ENCODE peak calls at places on chromosomes 2 and 18, in ten cellular contexts. P, Y, L, Z, K, I, C, N, T and S are unnamed samples.
A peak's percentile ranks its signal among the peaks of the same experiment; 100 is the strongest.

GRCh38 chr2:80326214-80326613 is 21.7 kb upstream of the LRRTM1 start:
- DNase-seq in P (no peak), Y (no peak), L (no peak), Z (no peak), K (no peak), I (no peak), C (peak; percentile 2), N (peak; percentile 47), T (no peak), S (no peak)

GRCh38 chr18:55593888-55594287 is 5.9 kb upstream of the TCF4 start:
- DNase-seq in P (no peak), Y (no peak), L (no peak), Z (no peak), K (no peak), I (no peak), C (no peak), N (peak; percentile 38), T (no peak), S (no peak)

GRCh38 chr18:10015288-10015701 is 101.5 kb downstream of the VAPA start:
- DNase-seq in P (no peak), Y (no peak), L (no peak), Z (no peak), K (no peak), I (no peak), C (no peak), N (peak; percentile 47), T (no peak), S (no peak)

GRCh38 chr2:99881901-99882591 is 260.3 kb downstream of the AFF3 start:
- DNase-seq in P (no peak), Y (no peak), L (no peak), Z (no peak), K (no peak), I (no peak), C (peak; percentile 73), N (peak; percentile 82), T (no peak), S (peak; percentile 52)

GRCh38 chr2:172038604-172039003 is 38.9 kb downstream of the METAP1D start:
- DNase-seq in P (no peak), Y (no peak), L (no peak), Z (no peak), K (no peak), I (no peak), C (peak; percentile 61), N (peak; percentile 56), T (no peak), S (no peak)

GRCh38 chr2:144358979-144359541 is 160.9 kb downstream of the ZEB2 start:
- DNase-seq in P (no peak), Y (no peak), L (no peak), Z (no peak), K (no peak), I (no peak), C (no peak), N (peak; percentile 87), T (peak; percentile 61), S (no peak)

GRCh38 chr18:26510337-26510736 is 38.0 kb downstream of the KCTD1 start:
- DNase-seq in P (no peak), Y (no peak), L (no peak), Z (no peak), K (no peak), I (no peak), C (no peak), N (no peak), T (no peak), S (no peak)

GRCh38 chr2:189218236-189218635 is 38.7 kb upstream of the COL5A2 start:
- DNase-seq in P (no peak), Y (no peak), L (no peak), Z (no peak), K (no peak), I (no peak), C (no peak), N (no peak), T (no peak), S (no peak)

GRCh38 chr2:238978507-238978906 is 130.6 kb downstream of the TWIST2 start:
- DNase-seq in P (no peak), Y (no peak), L (no peak), Z (no peak), K (no peak), I (no peak), C (no peak), N (no peak), T (no peak), S (no peak)

GRCh38 chr2:26805241-26805676 is 19.4 kb downstream of the CENPA start:
- DNase-seq in P (peak; percentile 14), Y (no peak), L (no peak), Z (no peak), K (no peak), I (no peak), C (peak; percentile 20), N (peak; percentile 93), T (no peak), S (no peak)

GRCh38 chr18:49339146-49339545 is 121.3 kb downstream of the DYM start:
- DNase-seq in P (no peak), Y (no peak), L (no peak), Z (no peak), K (no peak), I (no peak), C (no peak), N (no peak), T (no peak), S (no peak)

GRCh38 chr18:34600118-34600517 is 110.0 kb upstream of the DTNA start:
- DNase-seq in P (no peak), Y (no peak), L (no peak), Z (no peak), K (no peak), I (no peak), C (no peak), N (peak; percentile 66), T (no peak), S (no peak)

GRCh38 chr2:39996653-39997080 is 217.6 kb upstream of the THUMPD2 start:
- DNase-seq in P (peak; percentile 7), Y (no peak), L (no peak), Z (no peak), K (no peak), I (no peak), C (peak; percentile 69), N (peak; percentile 84), T (no peak), S (no peak)

GRCh38 chr2:41907716-41908328 is 140.0 kb upstream of the PKDCC start:
- DNase-seq in P (peak; percentile 26), Y (no peak), L (no peak), Z (no peak), K (no peak), I (no peak), C (no peak), N (no peak), T (no peak), S (no peak)

GRCh38 chr2:176682278-176682677 is 413.0 kb downstream of the MTX2 start:
- DNase-seq in P (no peak), Y (no peak), L (no peak), Z (no peak), K (no peak), I (no peak), C (no peak), N (peak; percentile 79), T (no peak), S (no peak)

GRCh38 chr2:239876241-239876947 is 148.7 kb downstream of the NDUFA10 start:
- DNase-seq in P (no peak), Y (peak; percentile 43), L (no peak), Z (no peak), K (no peak), I (no peak), C (no peak), N (no peak), T (no peak), S (no peak)

GRCh38 chr2:88489181-88489580 is 36.7 kb upstream of the FOXI3 start:
- DNase-seq in P (no peak), Y (no peak), L (no peak), Z (no peak), K (no peak), I (no peak), C (no peak), N (no peak), T (no peak), S (no peak)
- TF ChIP-seq CTCF in P (no peak), Y (no peak), L (no peak), Z (no peak), K (no peak), I (no peak), C (no peak), N (no peak), T (no peak), S (no peak)

DNA sequence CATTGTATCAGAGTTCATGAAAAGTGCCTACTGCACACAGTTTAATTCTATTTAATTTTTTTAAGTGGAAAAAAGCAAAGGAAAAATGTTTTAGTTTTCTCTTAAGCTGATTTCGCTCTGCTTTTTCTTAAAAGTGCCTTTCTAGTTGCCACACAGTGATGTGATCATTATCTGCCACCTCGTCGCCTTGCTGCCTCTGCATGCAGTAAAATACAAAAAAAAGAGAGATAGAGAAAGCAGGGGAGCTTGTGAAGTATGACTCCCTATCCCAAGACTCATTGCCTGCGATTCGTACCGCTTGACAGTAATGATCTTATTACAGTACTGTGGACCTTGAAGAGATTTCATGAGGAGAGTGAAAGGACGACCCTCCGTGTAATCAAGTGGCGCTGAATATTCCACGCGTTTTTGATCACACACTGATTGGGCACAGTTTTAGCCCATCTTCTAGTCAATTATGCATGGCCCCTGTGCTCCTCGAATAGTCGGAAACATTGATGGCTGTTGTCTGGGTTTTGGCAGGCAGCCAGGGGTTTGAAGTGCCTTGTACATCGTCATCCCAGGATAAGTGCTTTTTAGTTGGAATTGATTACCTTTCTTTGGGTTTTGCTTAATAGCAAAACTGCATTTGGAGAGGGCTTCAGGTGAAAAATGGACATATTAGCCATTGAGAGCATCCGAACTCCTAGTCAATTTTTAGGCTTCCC is 188.3 kb downstream of the GBX2 start:
- DNase-seq in P (no peak), Y (no peak), L (no peak), Z (no peak), K (no peak), I (no peak), C (no peak), N (no peak), T (no peak), S (no peak)
- TF ChIP-seq CTCF in P (no peak), Y (no peak), L (no peak), Z (no peak), K (no peak), I (no peak), C (no peak), N (no peak), T (no peak), S (no peak)

GRCh38 chr2:79128406-79128805 is 8.1 kb downstream of the REG1A start:
- DNase-seq in P (no peak), Y (no peak), L (no peak), Z (no peak), K (no peak), I (no peak), C (no peak), N (no peak), T (no peak), S (no peak)

GRCh38 chr2:79129260-79129659 is 9.0 kb downstream of the REG1A start:
- DNase-seq in P (no peak), Y (no peak), L (no peak), Z (no peak), K (no peak), I (no peak), C (no peak), N (no peak), T (no peak), S (no peak)

GRCh38 chr2:79131687-79132086 is 11.4 kb downstream of the REG1A start:
- DNase-seq in P (no peak), Y (no peak), L (no peak), Z (no peak), K (no peak), I (no peak), C (no peak), N (no peak), T (no peak), S (no peak)
- TF ChIP-seq CTCF in P (no peak), Y (no peak), L (peak; percentile 67), Z (no peak), K (no peak), I (no peak), C (no peak), N (no peak), T (no peak), S (no peak)

GRCh38 chr18:62802523-62802922 is 87.2 kb downstream of the PHLPP1 start:
- DNase-seq in P (no peak), Y (no peak), L (no peak), Z (no peak), K (no peak), I (no peak), C (no peak), N (peak; percentile 36), T (no peak), S (no peak)
- TF ChIP-seq CTCF in P (no peak), Y (no peak), L (peak; percentile 45), Z (no peak), K (no peak), I (no peak), C (no peak), N (peak; percentile 39), T (peak; percentile 28), S (no peak)